ENCODE peak calls at places on chromosomes 1 and 21, in seven cellular contexts. X, N, V, M, Y, J and A are unnamed samples.

GRCh38 chr1:207862241-207862787 is 48.6 kb downstream of the CD34 start:
- DNase-seq in X (no peak), N (no peak), V (no peak), M (no peak), Y (no peak), J (no peak), A (no peak)

GRCh38 chr1:214337536-214337935 is 56.6 kb downstream of the SMYD2 start:
- DNase-seq in X (no peak), N (no peak), V (no peak), M (peak; percentile 57), Y (no peak), J (no peak), A (no peak)

GRCh38 chr1:154431586-154432373 is 26.6 kb downstream of the IL6R start:
- DNase-seq in X (peak; percentile 58), N (no peak), V (no peak), M (no peak), Y (peak; percentile 54), J (peak; percentile 43), A (peak; percentile 81)

GRCh38 chr1:185520188-185520935 is 203.3 kb upstream of the IVNS1ABP start:
- DNase-seq in X (no peak), N (no peak), V (no peak), M (no peak), Y (no peak), J (no peak), A (no peak)

GRCh38 chr1:49630156-49630555 is 393.6 kb downstream of the AGBL4 start:
- DNase-seq in X (no peak), N (no peak), V (no peak), M (no peak), Y (no peak), J (no peak), A (no peak)

GRCh38 chr1:14149431-14149830 is 449.1 kb upstream of the KAZN start:
- DNase-seq in X (no peak), N (no peak), V (no peak), M (peak; percentile 40), Y (no peak), J (no peak), A (no peak)

GRCh38 chr1:17527036-17527914 is 12.2 kb upstream of the ARHGEF10L start:
- DNase-seq in X (no peak), N (no peak), V (no peak), M (no peak), Y (no peak), J (no peak), A (no peak)

GRCh38 chr21:14744368-14744767 is 198.3 kb upstream of the SAMSN1 start:
- DNase-seq in X (no peak), N (no peak), V (no peak), M (no peak), Y (no peak), J (no peak), A (no peak)

GRCh38 chr1:39877980-39878956 is 5.0 kb downstream of the TRIT1 start:
- DNase-seq in X (no peak), N (no peak), V (no peak), M (peak; percentile 68), Y (no peak), J (no peak), A (no peak)

GRCh38 chr1:27589841-27590426 is 14.0 kb downstream of the AHDC1 start:
- DNase-seq in X (peak; percentile 60), N (no peak), V (no peak), M (no peak), Y (no peak), J (no peak), A (no peak)

GRCh38 chr21:37356710-37357109 is 9.9 kb upstream of the DYRK1A start:
- DNase-seq in X (no peak), N (no peak), V (no peak), M (no peak), Y (no peak), J (no peak), A (no peak)

GRCh38 chr1:198121058-198121829 is 35.6 kb upstream of the NEK7 start:
- DNase-seq in X (no peak), N (no peak), V (no peak), M (no peak), Y (no peak), J (no peak), A (no peak)

GRCh38 chr1:234324668-234325225 is 48.5 kb upstream of the COA6 start:
- DNase-seq in X (no peak), N (no peak), V (no peak), M (no peak), Y (no peak), J (no peak), A (no peak)

GRCh38 chr1:200372095-200372884 is 37.5 kb downstream of the ZNF281 start:
- DNase-seq in X (no peak), N (no peak), V (no peak), M (peak; percentile 67), Y (no peak), J (no peak), A (no peak)

GRCh38 chr1:163090321-163090945 is 21.3 kb downstream of the RGS4 start:
- DNase-seq in X (no peak), N (no peak), V (no peak), M (no peak), Y (no peak), J (no peak), A (no peak)

GRCh38 chr1:29133861-29134694 is 10.4 kb upstream of the TMEM200B start:
- DNase-seq in X (no peak), N (no peak), V (no peak), M (peak; percentile 47), Y (no peak), J (no peak), A (no peak)

GRCh38 chr1:89627596-89627962 is 5.3 kb upstream of the LRRC8C start:
- DNase-seq in X (no peak), N (no peak), V (no peak), M (no peak), Y (no peak), J (no peak), A (no peak)

GRCh38 chr1:117570988-117571409 is 34.8 kb upstream of the TENT5C start:
- DNase-seq in X (no peak), N (no peak), V (no peak), M (peak; percentile 33), Y (no peak), J (no peak), A (no peak)